ENCODE peak calls at places on chromosome 3, in eight cellular contexts. One of them, this sample, is unnamed.
A peak's percentile ranks its signal among the peaks of the same experiment; 100 is the strongest.

GRCh38 chr3:74268753-74269152 is 345.7 kb downstream of the CNTN3 start:
- DNase-seq in pancreas: no peak
- DNase-seq in IMR-90: peak; percentile 59
- DNase-seq in transverse colon: no peak
- DNase-seq in stomach: no peak
- DNase-seq in esophagus muscularis mucosa: no peak
- DNase-seq in brain microvascular endothelial cell: no peak
- DNase-seq in fibroblast of lung: peak; percentile 24
- DNase-seq in this sample: no peak

GRCh38 chr3:161263057-161263456 is 41.9 kb downstream of the NMD3 start:
- DNase-seq in pancreas: no peak
- DNase-seq in IMR-90: peak; percentile 65
- DNase-seq in transverse colon: no peak
- DNase-seq in stomach: no peak
- DNase-seq in esophagus muscularis mucosa: no peak
- DNase-seq in brain microvascular endothelial cell: peak; percentile 81
- DNase-seq in fibroblast of lung: peak; percentile 75
- DNase-seq in this sample: no peak

GRCh38 chr3:186821429-186822367 is 15.4 kb upstream of the RFC4 start:
- DNase-seq in pancreas: no peak
- DNase-seq in IMR-90: peak; percentile 83
- DNase-seq in transverse colon: no peak
- DNase-seq in stomach: no peak
- DNase-seq in esophagus muscularis mucosa: no peak
- DNase-seq in brain microvascular endothelial cell: peak; percentile 70
- DNase-seq in fibroblast of lung: peak; percentile 71
- DNase-seq in this sample: no peak

GRCh38 chr3:52225452-52226228 is at the start of gene TLR9:
- DNase-seq in pancreas: peak; percentile 14
- DNase-seq in IMR-90: no peak
- DNase-seq in transverse colon: peak; percentile 63
- DNase-seq in stomach: no peak
- DNase-seq in esophagus muscularis mucosa: no peak
- DNase-seq in brain microvascular endothelial cell: no peak
- DNase-seq in fibroblast of lung: no peak
- DNase-seq in this sample: no peak

GRCh38 chr3:25689226-25689625 is 24.5 kb upstream of the TOP2B start:
- DNase-seq in pancreas: no peak
- DNase-seq in IMR-90: no peak
- DNase-seq in transverse colon: no peak
- DNase-seq in stomach: no peak
- DNase-seq in esophagus muscularis mucosa: no peak
- DNase-seq in brain microvascular endothelial cell: no peak
- DNase-seq in fibroblast of lung: no peak
- DNase-seq in this sample: no peak

GRCh38 chr3:105827959-105828358 is 40.9 kb downstream of the CBLB start:
- DNase-seq in pancreas: peak; percentile 16
- DNase-seq in IMR-90: peak; percentile 90
- DNase-seq in transverse colon: peak; percentile 26
- DNase-seq in stomach: no peak
- DNase-seq in esophagus muscularis mucosa: no peak
- DNase-seq in brain microvascular endothelial cell: peak; percentile 92
- DNase-seq in fibroblast of lung: peak; percentile 93
- DNase-seq in this sample: peak; percentile 43

GRCh38 chr3:156233875-156234274 is 113.5 kb downstream of the KCNAB1 start:
- DNase-seq in pancreas: no peak
- DNase-seq in IMR-90: peak; percentile 7
- DNase-seq in transverse colon: no peak
- DNase-seq in stomach: no peak
- DNase-seq in esophagus muscularis mucosa: no peak
- DNase-seq in brain microvascular endothelial cell: no peak
- DNase-seq in fibroblast of lung: peak; percentile 43
- DNase-seq in this sample: no peak

GRCh38 chr3:183487046-183487445 is 58.6 kb upstream of the MCF2L2 start:
- DNase-seq in pancreas: no peak
- DNase-seq in IMR-90: no peak
- DNase-seq in transverse colon: no peak
- DNase-seq in stomach: no peak
- DNase-seq in esophagus muscularis mucosa: peak; percentile 57
- DNase-seq in brain microvascular endothelial cell: no peak
- DNase-seq in fibroblast of lung: no peak
- DNase-seq in this sample: no peak

GRCh38 chr3:61372723-61373122 is 121.5 kb upstream of the FHIT start:
- DNase-seq in pancreas: no peak
- DNase-seq in IMR-90: no peak
- DNase-seq in transverse colon: no peak
- DNase-seq in stomach: no peak
- DNase-seq in esophagus muscularis mucosa: no peak
- DNase-seq in brain microvascular endothelial cell: no peak
- DNase-seq in fibroblast of lung: no peak
- DNase-seq in this sample: no peak

GRCh38 chr3:44669760-44670159 is 21.2 kb downstream of the ZNF35 start:
- DNase-seq in pancreas: no peak
- DNase-seq in IMR-90: no peak
- DNase-seq in transverse colon: no peak
- DNase-seq in stomach: no peak
- DNase-seq in esophagus muscularis mucosa: no peak
- DNase-seq in brain microvascular endothelial cell: no peak
- DNase-seq in fibroblast of lung: no peak
- DNase-seq in this sample: no peak

GRCh38 chr3:190877925-190878324 is 15.4 kb upstream of the GMNC start:
- DNase-seq in pancreas: no peak
- DNase-seq in IMR-90: no peak
- DNase-seq in transverse colon: no peak
- DNase-seq in stomach: no peak
- DNase-seq in esophagus muscularis mucosa: no peak
- DNase-seq in brain microvascular endothelial cell: no peak
- DNase-seq in fibroblast of lung: no peak
- DNase-seq in this sample: no peak

GRCh38 chr3:155286745-155287144 is 6.7 kb downstream of the STRIT1 start:
- DNase-seq in pancreas: no peak
- DNase-seq in IMR-90: peak; percentile 38
- DNase-seq in transverse colon: no peak
- DNase-seq in stomach: no peak
- DNase-seq in esophagus muscularis mucosa: no peak
- DNase-seq in brain microvascular endothelial cell: no peak
- DNase-seq in fibroblast of lung: peak; percentile 3
- DNase-seq in this sample: no peak

GRCh38 chr3:10936686-10937085 is 55.9 kb upstream of the SLC6A1 start:
- DNase-seq in pancreas: no peak
- DNase-seq in IMR-90: no peak
- DNase-seq in transverse colon: no peak
- DNase-seq in stomach: no peak
- DNase-seq in esophagus muscularis mucosa: no peak
- DNase-seq in brain microvascular endothelial cell: no peak
- DNase-seq in fibroblast of lung: no peak
- DNase-seq in this sample: no peak

GRCh38 chr3:174862101-174862500 is 3.0 kb downstream of the NAALADL2 start:
- DNase-seq in pancreas: no peak
- DNase-seq in IMR-90: no peak
- DNase-seq in transverse colon: peak; percentile 61
- DNase-seq in stomach: peak; percentile 60
- DNase-seq in esophagus muscularis mucosa: no peak
- DNase-seq in brain microvascular endothelial cell: no peak
- DNase-seq in fibroblast of lung: no peak
- DNase-seq in this sample: no peak

GRCh38 chr3:124701687-124702086 is 28.6 kb upstream of the UMPS start:
- DNase-seq in pancreas: no peak
- DNase-seq in IMR-90: peak; percentile 79
- DNase-seq in transverse colon: no peak
- DNase-seq in stomach: no peak
- DNase-seq in esophagus muscularis mucosa: no peak
- DNase-seq in brain microvascular endothelial cell: peak; percentile 61
- DNase-seq in fibroblast of lung: peak; percentile 78
- DNase-seq in this sample: no peak

GRCh38 chr3:128277378-128278049 is 124.2 kb downstream of the EEFSEC start:
- DNase-seq in pancreas: no peak
- DNase-seq in IMR-90: no peak
- DNase-seq in transverse colon: no peak
- DNase-seq in stomach: no peak
- DNase-seq in esophagus muscularis mucosa: no peak
- DNase-seq in brain microvascular endothelial cell: no peak
- DNase-seq in fibroblast of lung: no peak
- DNase-seq in this sample: no peak

GRCh38 chr3:62122819-62123218 is 250.5 kb downstream of the FEZF2 start:
- DNase-seq in pancreas: no peak
- DNase-seq in IMR-90: no peak
- DNase-seq in transverse colon: no peak
- DNase-seq in stomach: no peak
- DNase-seq in esophagus muscularis mucosa: no peak
- DNase-seq in brain microvascular endothelial cell: no peak
- DNase-seq in fibroblast of lung: no peak
- DNase-seq in this sample: no peak

GRCh38 chr3:89107461-89108035 is at the start of gene EPHA3:
- DNase-seq in pancreas: peak; percentile 66
- DNase-seq in IMR-90: peak; percentile 58
- DNase-seq in transverse colon: peak; percentile 52
- DNase-seq in stomach: peak; percentile 54
- DNase-seq in esophagus muscularis mucosa: no peak
- DNase-seq in brain microvascular endothelial cell: peak; percentile 84
- DNase-seq in fibroblast of lung: peak; percentile 84
- DNase-seq in this sample: peak; percentile 55

GRCh38 chr3:122942937-122943827 is 84.4 kb downstream of the SEMA5B start:
- DNase-seq in pancreas: peak; percentile 69
- DNase-seq in IMR-90: peak; percentile 40
- DNase-seq in transverse colon: peak; percentile 56
- DNase-seq in stomach: peak; percentile 82
- DNase-seq in esophagus muscularis mucosa: no peak
- DNase-seq in brain microvascular endothelial cell: peak; percentile 55
- DNase-seq in fibroblast of lung: peak; percentile 39
- DNase-seq in this sample: peak; percentile 59

GRCh38 chr3:8491750-8492149 is 9.9 kb upstream of the LMCD1 start:
- DNase-seq in pancreas: no peak
- DNase-seq in IMR-90: no peak
- DNase-seq in transverse colon: peak; percentile 16
- DNase-seq in stomach: no peak
- DNase-seq in esophagus muscularis mucosa: no peak
- DNase-seq in brain microvascular endothelial cell: no peak
- DNase-seq in fibroblast of lung: no peak
- DNase-seq in this sample: no peak

GRCh38 chr3:181521831-181522230 is 189.9 kb upstream of the SOX2 start:
- DNase-seq in pancreas: no peak
- DNase-seq in IMR-90: no peak
- DNase-seq in transverse colon: no peak
- DNase-seq in stomach: no peak
- DNase-seq in esophagus muscularis mucosa: no peak
- DNase-seq in brain microvascular endothelial cell: no peak
- DNase-seq in fibroblast of lung: no peak
- DNase-seq in this sample: no peak

GRCh38 chr3:160869825-160870224 is 113.8 kb downstream of the PPM1L start:
- DNase-seq in pancreas: peak; percentile 40
- DNase-seq in IMR-90: no peak
- DNase-seq in transverse colon: no peak
- DNase-seq in stomach: no peak
- DNase-seq in esophagus muscularis mucosa: no peak
- DNase-seq in brain microvascular endothelial cell: no peak
- DNase-seq in fibroblast of lung: no peak
- DNase-seq in this sample: no peak

GRCh38 chr3:57810471-57811144 is 54.5 kb downstream of the SLMAP start:
- DNase-seq in pancreas: no peak
- DNase-seq in IMR-90: no peak
- DNase-seq in transverse colon: no peak
- DNase-seq in stomach: no peak
- DNase-seq in esophagus muscularis mucosa: no peak
- DNase-seq in brain microvascular endothelial cell: no peak
- DNase-seq in fibroblast of lung: no peak
- DNase-seq in this sample: no peak

GRCh38 chr3:112654979-112655378 is 14.0 kb upstream of the CCDC80 start:
- DNase-seq in pancreas: no peak
- DNase-seq in IMR-90: no peak
- DNase-seq in transverse colon: no peak
- DNase-seq in stomach: no peak
- DNase-seq in esophagus muscularis mucosa: no peak
- DNase-seq in brain microvascular endothelial cell: no peak
- DNase-seq in fibroblast of lung: no peak
- DNase-seq in this sample: no peak

GRCh38 chr3:112654492-112654891 is 13.5 kb upstream of the CCDC80 start:
- DNase-seq in pancreas: no peak
- DNase-seq in IMR-90: peak; percentile 34
- DNase-seq in transverse colon: no peak
- DNase-seq in stomach: no peak
- DNase-seq in esophagus muscularis mucosa: no peak
- DNase-seq in brain microvascular endothelial cell: no peak
- DNase-seq in fibroblast of lung: no peak
- DNase-seq in this sample: no peak

GRCh38 chr3:112653881-112654300 is 12.9 kb upstream of the CCDC80 start:
- DNase-seq in pancreas: no peak
- DNase-seq in IMR-90: peak; percentile 98
- DNase-seq in transverse colon: no peak
- DNase-seq in stomach: no peak
- DNase-seq in esophagus muscularis mucosa: no peak
- DNase-seq in brain microvascular endothelial cell: peak; percentile 97
- DNase-seq in fibroblast of lung: peak; percentile 96
- DNase-seq in this sample: peak; percentile 51

GRCh38 chr3:112651516-112651915 is 10.6 kb upstream of the CCDC80 start:
- DNase-seq in pancreas: no peak
- DNase-seq in IMR-90: peak; percentile 55
- DNase-seq in transverse colon: no peak
- DNase-seq in stomach: no peak
- DNase-seq in esophagus muscularis mucosa: no peak
- DNase-seq in brain microvascular endothelial cell: no peak
- DNase-seq in fibroblast of lung: peak; percentile 92
- DNase-seq in this sample: no peak

GRCh38 chr3:112653209-112653871 is 12.4 kb upstream of the CCDC80 start:
- DNase-seq in pancreas: no peak
- DNase-seq in IMR-90: peak; percentile 98
- DNase-seq in transverse colon: no peak
- DNase-seq in stomach: no peak
- DNase-seq in esophagus muscularis mucosa: no peak
- DNase-seq in brain microvascular endothelial cell: peak; percentile 97
- DNase-seq in fibroblast of lung: peak; percentile 99
- DNase-seq in this sample: no peak
- H3K27ac ChIP-seq in pancreas: no peak overlapping the region
- H3K27ac ChIP-seq in IMR-90: peak overlapping the region; percentile 95
- H3K27ac ChIP-seq in transverse colon: peak overlapping the region; percentile 52
- H3K27ac ChIP-seq in stomach: no peak overlapping the region
- H3K27ac ChIP-seq in esophagus muscularis mucosa: peak overlapping the region; percentile 65
- H3K27ac ChIP-seq in brain microvascular endothelial cell: peak overlapping the region; percentile 99
- H3K27ac ChIP-seq in fibroblast of lung: peak overlapping the region; percentile 96
- H3K27ac ChIP-seq in this sample: no peak overlapping the region

GRCh38 chr3:50341537-50341936 is 901 bp upstream of the RASSF1 start:
- DNase-seq in pancreas: no peak
- DNase-seq in IMR-90: no peak
- DNase-seq in transverse colon: no peak
- DNase-seq in stomach: no peak
- DNase-seq in esophagus muscularis mucosa: no peak
- DNase-seq in brain microvascular endothelial cell: no peak
- DNase-seq in fibroblast of lung: no peak
- DNase-seq in this sample: peak; percentile 42
- H3K4me3 ChIP-seq in pancreas: no peak overlapping the region
- H3K4me3 ChIP-seq in IMR-90: no peak overlapping the region
- H3K4me3 ChIP-seq in transverse colon: peak overlapping the region; percentile 51
- H3K4me3 ChIP-seq in stomach: peak overlapping the region; percentile 50
- H3K4me3 ChIP-seq in esophagus muscularis mucosa: peak overlapping the region; percentile 72
- H3K4me3 ChIP-seq in brain microvascular endothelial cell: peak overlapping the region; percentile 57
- H3K4me3 ChIP-seq in fibroblast of lung: peak overlapping the region; percentile 55
- H3K4me3 ChIP-seq in this sample: no peak overlapping the region

GRCh38 chr3:43503067-43503728 is 118.6 kb downstream of the ANO10 start:
- DNase-seq in pancreas: no peak
- DNase-seq in IMR-90: peak; percentile 46
- DNase-seq in transverse colon: no peak
- DNase-seq in stomach: no peak
- DNase-seq in esophagus muscularis mucosa: no peak
- DNase-seq in brain microvascular endothelial cell: no peak
- DNase-seq in fibroblast of lung: peak; percentile 14
- DNase-seq in this sample: no peak
- TF ChIP-seq CTCF in pancreas: peak; percentile 21
- TF ChIP-seq CTCF in IMR-90: peak; percentile 59
- TF ChIP-seq CTCF in transverse colon: peak; percentile 43
- TF ChIP-seq CTCF in stomach: no peak
- TF ChIP-seq CTCF in esophagus muscularis mucosa: peak; percentile 51
- TF ChIP-seq CTCF in brain microvascular endothelial cell: peak; percentile 27
- TF ChIP-seq CTCF in fibroblast of lung: peak; percentile 41
- TF ChIP-seq CTCF in this sample: no peak

GRCh38 chr3:188468672-188469071 is 314.7 kb downstream of the LPP start:
- DNase-seq in pancreas: no peak
- DNase-seq in IMR-90: no peak
- DNase-seq in transverse colon: peak; percentile 56
- DNase-seq in stomach: no peak
- DNase-seq in esophagus muscularis mucosa: no peak
- DNase-seq in brain microvascular endothelial cell: no peak
- DNase-seq in fibroblast of lung: peak; percentile 63
- DNase-seq in this sample: peak; percentile 60
- H3K27ac ChIP-seq in pancreas: no peak overlapping the region
- H3K27ac ChIP-seq in IMR-90: no peak overlapping the region
- H3K27ac ChIP-seq in transverse colon: peak overlapping the region; percentile 72
- H3K27ac ChIP-seq in stomach: peak overlapping the region; percentile 68
- H3K27ac ChIP-seq in esophagus muscularis mucosa: peak overlapping the region; percentile 49
- H3K27ac ChIP-seq in brain microvascular endothelial cell: no peak overlapping the region
- H3K27ac ChIP-seq in fibroblast of lung: no peak overlapping the region
- H3K27ac ChIP-seq in this sample: no peak overlapping the region